ENCODE peak calls at places on chromosomes 7 and 10, in six cellular contexts. S is A549, Q is ovary, W is K562, M is sigmoid colon, I is prostate gland. H is an unnamed sample. For H3K4me1, the result is how much of the 10 kb centered on the place peaks cover.

GRCh38 chr10:85225311-85225710 is 896.9 kb downstream of the CCSER2 start:
- DNase-seq in S (no peak), Q (no peak), W (no peak), M (no peak), I (no peak), H (no peak)

GRCh38 chr7:29968683-29969457 is 20.7 kb downstream of the SCRN1 start:
- DNase-seq in S (no peak), Q (no peak), W (no peak), M (no peak), I (no peak), H (no peak)

GRCh38 chr10:67225226-67225625 is 299.4 kb downstream of the LRRTM3 start:
- DNase-seq in S (no peak), Q (no peak), W (no peak), M (no peak), I (no peak), H (no peak)

GRCh38 chr10:101495324-101495925 is 92.6 kb downstream of the POLL start:
- DNase-seq in S (no peak), Q (no peak), W (no peak), M (no peak), I (no peak), H (no peak)

GRCh38 chr7:27822245-27822644 is 82.3 kb downstream of the TAX1BP1 start:
- DNase-seq in S (no peak), Q (no peak), W (no peak), M (no peak), I (no peak), H (no peak)

GRCh38 chr10:103602028-103602851 is 108.7 kb downstream of the NEURL1 start:
- DNase-seq in S (no peak), Q (no peak), W (no peak), M (no peak), I (no peak), H (no peak)

GRCh38 chr7:41870505-41871138 is 167.7 kb upstream of the INHBA start:
- DNase-seq in S (no peak), Q (no peak), W (no peak), M (no peak), I (no peak), H (no peak)

GRCh38 chr7:50742401-50742800 is 40.3 kb downstream of the GRB10 start:
- DNase-seq in S (no peak), Q (no peak), W (no peak), M (no peak), I (no peak), H (no peak)

GRCh38 chr7:130350945-130351663 is 6.5 kb downstream of the CPA5 start:
- DNase-seq in S (no peak), Q (peak), W (no peak), M (no peak), I (no peak), H (no peak)

GRCh38 chr7:143126146-143126545 is 5.7 kb upstream of the PIP start:
- DNase-seq in S (peak), Q (no peak), W (no peak), M (no peak), I (no peak), H (no peak)

GRCh38 chr7:112080974-112081373 is 125.2 kb downstream of the DOCK4 start:
- DNase-seq in S (no peak), Q (no peak), W (no peak), M (no peak), I (no peak), H (no peak)

GRCh38 chr10:28256776-28257175 is 46.1 kb downstream of the MPP7 start:
- DNase-seq in S (no peak), Q (no peak), W (no peak), M (no peak), I (no peak), H (no peak)

GRCh38 chr10:38038107-38038931 is 27.8 kb downstream of the ZNF33A start:
- DNase-seq in S (no peak), Q (no peak), W (no peak), M (no peak), I (no peak), H (no peak)

GRCh38 chr10:17838080-17838634 is 29.0 kb downstream of the MRC1 start:
- DNase-seq in S (no peak), Q (no peak), W (no peak), M (no peak), I (no peak), H (no peak)

GRCh38 chr7:23020742-23021401 is 6.9 kb upstream of the HYCC1 start:
- DNase-seq in S (no peak), Q (no peak), W (no peak), M (peak), I (no peak), H (no peak)

GRCh38 chr10:51079331-51079730 is 5.0 kb downstream of the PRKG1 start:
- DNase-seq in S (no peak), Q (no peak), W (no peak), M (no peak), I (no peak), H (no peak)

GRCh38 chr7:98531717-98532116 is 85.4 kb upstream of the NPTX2 start:
- DNase-seq in S (no peak), Q (no peak), W (peak), M (no peak), I (no peak), H (no peak)

GRCh38 chr10:62652114-62652513 is 152.4 kb upstream of the ADO start:
- DNase-seq in S (no peak), Q (no peak), W (no peak), M (no peak), I (no peak), H (no peak)

GRCh38 chr7:760006-760405 is 32.9 kb upstream of the PRKAR1B start:
- DNase-seq in S (no peak), Q (peak), W (no peak), M (no peak), I (no peak), H (no peak)

GRCh38 chr7:1055084-1055450 is 10.7 kb downstream of the GPR146 start:
- DNase-seq in S (no peak), Q (peak), W (peak), M (peak), I (peak), H (no peak)

GRCh38 chr10:121797490-121797889 is 130.3 kb downstream of the ATE1 start:
- DNase-seq in S (no peak), Q (no peak), W (no peak), M (no peak), I (no peak), H (no peak)

GRCh38 chr10:15433850-15434537 is 62.9 kb upstream of the FAM171A1 start:
- DNase-seq in S (peak), Q (no peak), W (peak), M (no peak), I (peak), H (peak)

GRCh38 chr7:45394117-45394708 is 180.0 kb upstream of the ADCY1 start:
- DNase-seq in S (no peak), Q (no peak), W (no peak), M (no peak), I (no peak), H (no peak)

GRCh38 chr7:101816499-101817030 is 861 bp upstream of the CUX1 start:
- DNase-seq in S (no peak), Q (peak), W (peak), M (peak), I (peak), H (no peak)

GRCh38 chr10:1364151-1364910 is 308.1 kb downstream of the WDR37 start:
- DNase-seq in S (no peak), Q (no peak), W (no peak), M (no peak), I (no peak), H (no peak)

GRCh38 chr7:13077466-13077865 is 390.0 kb downstream of the ARL4A start:
- DNase-seq in S (no peak), Q (no peak), W (no peak), M (no peak), I (no peak), H (no peak)

GRCh38 chr7:83749495-83749894 is 100.6 kb upstream of the SEMA3E start:
- DNase-seq in S (no peak), Q (no peak), W (no peak), M (no peak), I (no peak), H (no peak)

GRCh38 chr10:73910764-73911552 is at the start of gene PLAU:
- DNase-seq in S (no peak), Q (no peak), W (peak), M (peak), I (peak), H (no peak)

GRCh38 chr7:106022193-106022821 is 59.2 kb downstream of the CDHR3 start:
- DNase-seq in S (no peak), Q (no peak), W (no peak), M (no peak), I (no peak), H (no peak)

GRCh38 chr7:98286701-98287485 is 5.4 kb downstream of the BRI3 start:
- DNase-seq in S (no peak), Q (no peak), W (no peak), M (no peak), I (no peak), H (no peak)

GRCh38 chr7:19696926-19697325 is 11.9 kb downstream of the POLR1F start:
- DNase-seq in S (no peak), Q (no peak), W (no peak), M (no peak), I (no peak), H (no peak)

GRCh38 chr7:151696738-151697514 is 177.2 kb upstream of the RHEB start:
- DNase-seq in S (peak), Q (no peak), W (no peak), M (no peak), I (peak), H (no peak)

GRCh38 chr7:123864438-123864837 is 19.5 kb downstream of the HYAL4 start:
- DNase-seq in S (no peak), Q (no peak), W (no peak), M (no peak), I (no peak), H (no peak)

GRCh38 chr7:8357536-8357935 is 75.9 kb upstream of the NXPH1 start:
- DNase-seq in S (no peak), Q (no peak), W (no peak), M (no peak), I (no peak), H (no peak)

GRCh38 chr10:80460399-80461207 is 6.5 kb downstream of the TSPAN14 start:
- DNase-seq in S (no peak), Q (peak), W (no peak), M (peak), I (peak), H (no peak)

DNA sequence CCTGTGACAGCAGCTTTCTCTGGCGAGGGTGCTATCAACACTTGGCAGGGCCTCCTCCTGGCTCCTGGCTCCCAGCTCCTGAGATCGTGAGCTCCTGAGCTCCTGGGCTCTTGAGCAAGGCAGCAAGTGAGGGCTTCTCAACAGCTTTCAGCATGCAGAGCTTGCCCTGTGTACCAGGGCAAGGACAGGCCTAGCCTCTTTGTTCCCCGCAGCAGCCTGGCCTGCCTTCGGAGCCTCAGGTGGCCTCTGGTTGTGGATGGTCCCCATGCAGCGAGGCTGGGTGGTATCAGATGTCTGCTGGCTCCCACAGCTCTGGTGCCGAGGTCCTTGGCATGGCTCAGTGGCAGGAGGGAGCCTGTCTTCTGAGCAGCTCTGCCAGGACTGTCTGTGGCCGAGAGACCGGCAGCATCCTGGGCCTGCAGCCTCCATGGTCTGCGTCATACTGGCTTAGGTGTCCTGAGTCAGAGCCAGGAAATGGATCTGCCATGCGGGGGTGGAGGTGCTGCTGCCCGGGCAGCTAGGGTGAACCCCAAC is 44.2 kb downstream of the ZMIZ1 start:
- DNase-seq in S (peak), Q (peak), W (no peak), M (peak), I (peak), H (no peak)
- H3K4me1 ChIP-seq in S (half or more), Q (half or more), W (under half), M (half or more), I (under half), H (half or more)

GRCh38 chr7:55072251-55072650 is 53.4 kb downstream of the EGFR start:
- DNase-seq in S (no peak), Q (no peak), W (no peak), M (no peak), I (no peak), H (no peak)
- H3K27ac ChIP-seq in S (peak), Q (no peak), W (no peak), M (peak), I (no peak), H (peak)

GRCh38 chr7:15684834-15685233 is 1.6 kb downstream of the MEOX2 start:
- DNase-seq in S (no peak), Q (no peak), W (no peak), M (no peak), I (no peak), H (peak)

GRCh38 chr7:15687645-15688025 is 1.2 kb upstream of the MEOX2 start:
- DNase-seq in S (no peak), Q (no peak), W (no peak), M (no peak), I (no peak), H (no peak)

GRCh38 chr7:15685358-15686181 is 913 bp downstream of the MEOX2 start:
- DNase-seq in S (no peak), Q (peak), W (no peak), M (peak), I (no peak), H (peak)

GRCh38 chr7:15686957-15687644 is 618 bp upstream of the MEOX2 start:
- DNase-seq in S (no peak), Q (no peak), W (no peak), M (peak), I (no peak), H (peak)

GRCh38 chr7:15686209-15686956 is at the start of gene MEOX2:
- DNase-seq in S (peak), Q (peak), W (no peak), M (peak), I (no peak), H (peak)
- TF ChIP-seq POLR2A in S (no peak), Q (no peak), W (no peak), M (no peak), I (no peak), H (peak)

GRCh38 chr7:44384586-44385383 is 59.4 kb upstream of the CAMK2B start:
- DNase-seq in S (no peak), Q (no peak), W (no peak), M (no peak), I (no peak), H (no peak)

GRCh38 chr7:44381494-44382220 is 56.3 kb upstream of the CAMK2B start:
- DNase-seq in S (no peak), Q (no peak), W (no peak), M (no peak), I (no peak), H (peak)

GRCh38 chr7:44383566-44383965 is 58.2 kb upstream of the CAMK2B start:
- DNase-seq in S (no peak), Q (peak), W (no peak), M (no peak), I (no peak), H (no peak)

GRCh38 chr7:44380831-44381493 is 55.6 kb upstream of the CAMK2B start:
- DNase-seq in S (no peak), Q (no peak), W (no peak), M (no peak), I (no peak), H (no peak)

DNA sequence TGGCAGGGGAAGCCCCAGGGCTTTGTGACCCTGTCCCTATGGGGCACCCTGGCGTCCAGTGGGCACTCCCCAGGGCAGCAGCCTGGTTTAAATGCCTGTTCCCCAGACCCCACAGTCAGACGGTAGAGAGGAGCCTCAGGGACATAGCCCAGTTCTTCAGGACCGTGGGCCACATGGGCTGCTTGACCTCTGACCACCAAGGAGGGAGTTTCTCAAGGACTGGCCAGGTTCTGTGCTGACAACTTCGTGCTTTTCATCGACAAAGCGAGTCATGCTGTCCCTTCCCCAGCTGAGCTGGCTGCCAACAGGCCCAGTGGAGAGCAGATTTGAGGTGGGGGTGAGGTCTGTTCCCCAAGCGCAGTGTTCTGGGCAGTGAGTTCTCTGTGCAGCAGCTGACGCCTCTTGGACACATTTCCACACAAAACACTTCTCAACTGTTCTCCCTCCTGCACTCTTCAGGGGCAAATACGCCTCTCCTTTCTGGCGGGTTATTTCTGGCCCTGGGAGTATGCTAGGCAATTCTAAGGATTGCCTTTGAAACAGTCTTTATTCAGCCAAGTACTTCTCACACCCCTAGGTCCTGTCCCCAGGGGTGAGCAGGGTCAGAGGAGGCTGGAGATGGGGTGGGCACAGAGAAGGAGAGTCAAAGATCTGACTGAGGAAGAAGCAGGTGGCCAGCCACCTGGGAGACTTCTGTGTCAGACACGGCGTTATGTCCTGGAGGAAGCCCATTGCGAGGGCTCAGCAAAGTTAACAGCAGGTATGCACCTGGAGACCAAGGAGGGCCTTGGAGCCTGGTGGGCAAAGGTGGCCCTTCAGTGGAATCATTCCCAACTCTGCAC is 57.3 kb upstream of the CAMK2B start:
- DNase-seq in S (no peak), Q (no peak), W (no peak), M (no peak), I (no peak), H (no peak)
- H3K4me1 ChIP-seq in S (under half), Q (under half), W (under half), M (under half), I (under half), H (under half)

GRCh38 chr10:70343312-70343711 is 39.1 kb downstream of the LRRC20 start:
- DNase-seq in S (no peak), Q (no peak), W (no peak), M (peak), I (no peak), H (no peak)
- H3K27ac ChIP-seq in S (no peak), Q (no peak), W (no peak), M (no peak), I (no peak), H (no peak)

GRCh38 chr7:2383543-2384274 is 19.7 kb upstream of the CHST12 start:
- DNase-seq in S (no peak), Q (no peak), W (no peak), M (no peak), I (no peak), H (no peak)
- TF ChIP-seq POLR2A in S (no peak), Q (no peak), W (no peak), M (no peak), I (no peak), H (no peak)

H was measured in tibial nerve.